ENCODE peak calls at places on chromosomes 4 and X, in ten cellular contexts. S is stimulated activated CD4-positive, alpha-beta T cell treated with anti-CD3 and anti-CD28 coated beads, TNF-alpha, amount 100 ng/mL, for 4 hours; F is H1; U is A549; V is T1000; O is pons; B is NCI-H1436; P is hepatocyte; X is left cardiac atrium; W is endothelial cell of umbilical vein. R is an unnamed sample.

GRCh38 chr4:41538017-41538733 is at the start of gene LIMCH1:
- DNase-seq in O (no peak), B (no peak), U (peak), F (peak), W (no peak), P (no peak), X (peak), S (no peak), V (no peak), R (no peak)

GRCh38 chr4:181860668-181861067 is 382.5 kb upstream of the TENM3 start:
- DNase-seq in S (no peak), B (no peak), V (no peak), X (no peak), U (no peak), P (no peak), O (no peak), F (no peak), W (no peak), R (no peak)

GRCh38 chr4:40214038-40214437 is 17.2 kb downstream of the RHOH start:
- DNase-seq in X (no peak), V (no peak), W (no peak), F (no peak), U (no peak), B (no peak), O (no peak), P (no peak), S (no peak), R (no peak)

GRCh38 chr4:120816385-120816784 is 106.1 kb downstream of the PRDM5 start:
- DNase-seq in O (no peak), P (no peak), U (no peak), W (no peak), S (no peak), B (no peak), F (no peak), X (no peak), V (no peak), R (no peak)

GRCh38 chr4:52665592-52665991 is 6.5 kb upstream of the USP46 start:
- DNase-seq in P (no peak), V (no peak), S (no peak), O (no peak), B (no peak), F (no peak), W (peak), X (no peak), U (peak), R (peak)

GRCh38 chrX:47564438-47565085 is 3.6 kb downstream of the ARAF start:
- DNase-seq in W (no peak), B (no peak), F (no peak), O (no peak), P (no peak), V (no peak), U (no peak), S (no peak), X (no peak), R (no peak)

GRCh38 chrX:128975716-128976115 is 547.6 kb downstream of the SMARCA1 start:
- DNase-seq in X (no peak), P (peak), F (peak), V (no peak), O (peak), B (peak), W (peak), U (peak), S (no peak), R (peak)

GRCh38 chr4:89509708-89510269 is 202.2 kb upstream of the GPRIN3 start:
- DNase-seq in V (no peak), S (no peak), U (no peak), O (no peak), P (no peak), W (no peak), B (no peak), F (no peak), X (no peak), R (peak)

GRCh38 chr4:99816611-99817309 is at the start of gene DAPP1:
- DNase-seq in P (peak), V (no peak), O (peak), B (no peak), S (peak), X (no peak), W (no peak), U (no peak), F (no peak), R (peak)

GRCh38 chr4:90215286-90215685 is 88.1 kb downstream of the CCSER1 start:
- DNase-seq in W (peak), B (no peak), V (no peak), U (no peak), P (peak), X (no peak), S (no peak), O (no peak), F (no peak), R (peak)

GRCh38 chr4:122702939-122703338 is 29.6 kb upstream of the BBS12 start:
- DNase-seq in B (no peak), U (no peak), S (no peak), V (no peak), X (no peak), W (no peak), F (no peak), O (no peak), P (no peak), R (no peak)

GRCh38 chr4:186260504-186261448 is 5.2 kb upstream of the F11 start:
- DNase-seq in P (peak), U (no peak), X (no peak), S (no peak), B (no peak), W (no peak), V (no peak), F (no peak), O (no peak), R (peak)

GRCh38 chr4:48891028-48891619 is 15.4 kb downstream of the OCIAD2 start:
- DNase-seq in U (no peak), B (no peak), X (no peak), W (no peak), V (no peak), O (no peak), P (no peak), S (no peak), F (no peak), R (no peak)

GRCh38 chr4:95548738-95549245 is at the start of gene UNC5C:
- DNase-seq in W (peak), S (no peak), O (peak), P (peak), X (peak), B (no peak), U (peak), V (peak), F (peak), R (no peak)

GRCh38 chr4:121789470-121789869 is 11.7 kb upstream of the EXOSC9 start:
- DNase-seq in V (no peak), U (no peak), S (no peak), F (no peak), O (no peak), P (no peak), B (no peak), W (no peak), X (no peak), R (no peak)

GRCh38 chrX:46226422-46226821 is 318.8 kb downstream of the ZNF674 start:
- DNase-seq in S (no peak), P (no peak), O (no peak), V (no peak), X (no peak), F (no peak), U (no peak), B (no peak), W (no peak), R (no peak)

GRCh38 chrX:149512225-149512885 is 7.2 kb upstream of the IDS start:
- DNase-seq in B (peak), O (peak), S (peak), V (no peak), X (no peak), P (peak), F (peak), W (peak), U (peak), R (peak)

GRCh38 chrX:13078739-13079444 is 34.5 kb upstream of the FAM9C start:
- DNase-seq in X (peak), W (peak), O (no peak), F (no peak), U (no peak), B (no peak), S (no peak), V (no peak), P (peak), R (no peak)

GRCh38 chr4:166377578-166377977 is 504.5 kb downstream of the TLL1 start:
- DNase-seq in B (no peak), V (no peak), S (no peak), O (no peak), F (no peak), X (no peak), W (no peak), U (no peak), P (no peak), R (no peak)

GRCh38 chr4:119244832-119245231 is 32.3 kb downstream of the USP53 start:
- DNase-seq in X (no peak), P (no peak), W (peak), U (no peak), O (no peak), V (no peak), B (no peak), S (no peak), F (no peak), R (no peak)

GRCh38 chrX:72029473-72030411 is 102.0 kb downstream of the RTL5 start:
- DNase-seq in X (peak), O (no peak), S (no peak), B (no peak), U (peak), V (no peak), W (peak), F (peak), P (peak), R (peak)

GRCh38 chr4:155025762-155026457 is 182.5 kb upstream of the NPY2R start:
- DNase-seq in P (peak), O (peak), B (no peak), X (peak), S (no peak), V (no peak), W (peak), U (peak), F (peak), R (peak)

GRCh38 chr4:16457944-16458343 is 231.7 kb upstream of the TAPT1 start:
- DNase-seq in U (no peak), V (peak), P (no peak), X (no peak), F (no peak), B (no peak), W (no peak), S (no peak), O (no peak), R (peak)

GRCh38 chr4:15186149-15186548 is 183.9 kb downstream of the CPEB2 start:
- DNase-seq in X (no peak), W (no peak), S (no peak), P (no peak), B (no peak), O (no peak), U (no peak), V (no peak), F (no peak), R (no peak)

GRCh38 chr4:140298001-140298400 is 75.4 kb upstream of the SCOC start:
- DNase-seq in S (no peak), P (no peak), V (no peak), F (no peak), B (no peak), W (no peak), X (no peak), U (no peak), O (no peak), R (no peak)

GRCh38 chrX:23908219-23909003 is 605 bp downstream of the CXorf58 start:
- DNase-seq in U (no peak), P (peak), V (no peak), F (no peak), O (no peak), X (no peak), B (no peak), W (no peak), S (no peak), R (no peak)

GRCh38 chr4:169802871-169803270 is 45.1 kb upstream of the HPF1 start:
- DNase-seq in F (no peak), B (no peak), U (no peak), W (no peak), V (no peak), O (no peak), P (no peak), X (no peak), S (no peak), R (no peak)

GRCh38 chr4:81062001-81062400 is 31.5 kb downstream of the BMP3 start:
- DNase-seq in V (no peak), F (no peak), W (no peak), B (no peak), X (no peak), U (no peak), O (no peak), P (no peak), S (no peak), R (no peak)

GRCh38 chrX:148562846-148563245 is 62.4 kb downstream of the AFF2 start:
- DNase-seq in W (no peak), P (no peak), V (no peak), X (no peak), B (no peak), S (no peak), F (no peak), O (no peak), U (no peak), R (no peak)

GRCh38 chr4:125323547-125324100 is 8.9 kb downstream of the FAT4 start:
- DNase-seq in P (no peak), W (peak), V (no peak), F (no peak), U (peak), X (no peak), B (no peak), S (no peak), O (no peak), R (peak)

GRCh38 chrX:13666836-13667235 is 13.9 kb downstream of the TCEANC start:
- DNase-seq in F (no peak), X (peak), P (no peak), B (no peak), W (no peak), U (no peak), O (peak), V (no peak), S (no peak), R (no peak)

GRCh38 chr4:134862116-134862515 is 660.5 kb upstream of the PABPC4L start:
- DNase-seq in F (no peak), W (no peak), X (no peak), U (no peak), B (no peak), O (no peak), S (no peak), P (no peak), V (no peak), R (peak)

GRCh38 chr4:1567808-1568581 is 116.1 kb downstream of the FAM53A start:
- DNase-seq in W (no peak), O (no peak), U (no peak), X (peak), S (no peak), B (no peak), F (no peak), V (no peak), P (no peak), R (no peak)

GRCh38 chrX:44954562-44954961 is 81.6 kb downstream of the KDM6A start:
- DNase-seq in P (no peak), X (no peak), S (no peak), W (peak), B (no peak), F (no peak), V (no peak), U (no peak), O (no peak), R (no peak)

R was measured in bronchial epithelial cell.